ENCODE peak calls at places on chromosomes 5 and 9, in seven cellular contexts. E is COR-L47; S is activated naive CD8-positive, alpha-beta T cell treated with anti-CD3 and anti-CD28 coated beads, Interleukin-2, amount 50 U/mL, for 24 hours; Y is activated T-helper 9 cell treated with anti-CD3 and anti-CD28 coated beads, Interleukin-2, amount 50 U/mL, for 16 hours; V is mesothelial cell of epicardium; W is Right ventricle myocardium inferior; C is right atrium auricular region. A is an unnamed sample.

GRCh38 chr9:70229579-70229978 is 29.2 kb upstream of the SMC5 start:
- DNase-seq in E (peak; percentile 16), S (no peak), Y (no peak), V (no peak), W (no peak), C (no peak), A (no peak)

GRCh38 chr5:96627792-96628191 is 34.4 kb upstream of the CAST start:
- DNase-seq in E (no peak), S (no peak), Y (no peak), V (no peak), W (no peak), C (no peak), A (no peak)

GRCh38 chr5:152056931-152057330 is 132.3 kb upstream of the GLRA1 start:
- DNase-seq in E (no peak), S (no peak), Y (no peak), V (no peak), W (no peak), C (no peak), A (no peak)

GRCh38 chr5:109006129-109006528 is 258.4 kb downstream of the FER start:
- DNase-seq in E (no peak), S (no peak), Y (no peak), V (no peak), W (no peak), C (no peak), A (no peak)

GRCh38 chr5:416636-416960 is 26.4 kb upstream of the EXOC3 start:
- DNase-seq in E (no peak), S (no peak), Y (no peak), V (no peak), W (no peak), C (no peak), A (no peak)

GRCh38 chr9:86667307-86667706 is 280.0 kb downstream of the GAS1 start:
- DNase-seq in E (no peak), S (peak; percentile 7), Y (no peak), V (no peak), W (no peak), C (no peak), A (no peak)

GRCh38 chr5:53478411-53479044 is 1.9 kb upstream of the FST start:
- DNase-seq in E (peak; percentile 56), S (peak; percentile 14), Y (no peak), V (no peak), W (peak; percentile 73), C (no peak), A (peak; percentile 42)

GRCh38 chr5:67765697-67766096 is 449.9 kb upstream of the PIK3R1 start:
- DNase-seq in E (no peak), S (no peak), Y (no peak), V (no peak), W (no peak), C (no peak), A (no peak)

GRCh38 chr5:181069767-181070491 is 29.9 kb downstream of the BTNL9 start:
- DNase-seq in E (no peak), S (no peak), Y (no peak), V (no peak), W (no peak), C (no peak), A (no peak)

GRCh38 chr9:17622166-17622565 is 43.3 kb downstream of the SH3GL2 start:
- DNase-seq in E (no peak), S (no peak), Y (no peak), V (no peak), W (no peak), C (no peak), A (no peak)

GRCh38 chr5:68331202-68332108 is 115.9 kb downstream of the PIK3R1 start:
- DNase-seq in E (no peak), S (no peak), Y (no peak), V (no peak), W (no peak), C (no peak), A (no peak)

GRCh38 chr9:105188746-105189145 is 55.7 kb upstream of the SLC44A1 start:
- DNase-seq in E (no peak), S (no peak), Y (no peak), V (no peak), W (no peak), C (no peak), A (no peak)

GRCh38 chr5:88890070-88890781 is 7.2 kb upstream of the MEF2C start:
- DNase-seq in E (no peak), S (no peak), Y (no peak), V (no peak), W (no peak), C (no peak), A (no peak)

GRCh38 chr5:123582570-123583293 is 70.8 kb downstream of the CSNK1G3 start:
- DNase-seq in E (no peak), S (no peak), Y (no peak), V (no peak), W (no peak), C (no peak), A (no peak)

GRCh38 chr9:123131258-123131657 is 97.8 kb downstream of the GPR21 start:
- DNase-seq in E (no peak), S (no peak), Y (no peak), V (no peak), W (no peak), C (no peak), A (no peak)

GRCh38 chr9:90872835-90873294 is 71.2 kb downstream of the SYK start:
- DNase-seq in E (no peak), S (no peak), Y (no peak), V (no peak), W (no peak), C (no peak), A (no peak)